ENCODE peak calls at places on chromosomes 3 and 15, in six cellular contexts. S is uterus, K is H1, A is heart left ventricle, N is A549, D is right lobe of liver. I is an unnamed sample.

GRCh38 chr15:77622212-77622941 is 10.3 kb downstream of the LINGO1 start:
- DNase-seq in S (no peak), K (no peak), A (no peak), N (no peak), D (no peak), I (peak; percentile 17)

GRCh38 chr15:88997531-88997930 is 84.4 kb upstream of the MFGE8 start:
- DNase-seq in S (no peak), K (no peak), A (no peak), N (no peak), D (no peak), I (no peak)

GRCh38 chr15:76274821-76275220 is 36.4 kb downstream of the ETFA start:
- DNase-seq in S (no peak), K (no peak), A (no peak), N (no peak), D (no peak), I (no peak)

GRCh38 chr3:21294768-21295167 is 456.2 kb downstream of the ZNF385D start:
- DNase-seq in S (no peak), K (no peak), A (no peak), N (no peak), D (no peak), I (no peak)

GRCh38 chr3:2873986-2874385 is 236.2 kb downstream of the IL5RA start:
- DNase-seq in S (no peak), K (no peak), A (no peak), N (no peak), D (no peak), I (no peak)

GRCh38 chr3:129606522-129607390 is at the start of gene PLXND1:
- DNase-seq in S (peak; percentile 82), K (no peak), A (peak; percentile 92), N (peak; percentile 53), D (no peak), I (peak; percentile 41)

GRCh38 chr15:83515171-83515570 is 68.0 kb downstream of the SH3GL3 start:
- DNase-seq in S (no peak), K (no peak), A (no peak), N (no peak), D (no peak), I (no peak)

GRCh38 chr3:66472313-66473134 is 28.3 kb downstream of the LRIG1 start:
- DNase-seq in S (no peak), K (no peak), A (no peak), N (peak; percentile 38), D (no peak), I (no peak)

GRCh38 chr3:16338124-16338523 is 73.1 kb downstream of the OXNAD1 start:
- DNase-seq in S (no peak), K (no peak), A (no peak), N (no peak), D (no peak), I (no peak)

GRCh38 chr3:138373695-138374094 is 25.3 kb downstream of the MRAS start:
- DNase-seq in S (no peak), K (no peak), A (no peak), N (no peak), D (no peak), I (no peak)

GRCh38 chr3:126009181-126009580 is 40.2 kb downstream of the ROPN1B start:
- DNase-seq in S (no peak), K (no peak), A (no peak), N (no peak), D (no peak), I (no peak)

GRCh38 chr3:61060421-61060861 is 190.8 kb downstream of the FHIT start:
- DNase-seq in S (no peak), K (no peak), A (no peak), N (no peak), D (no peak), I (no peak)

GRCh38 chr3:179760944-179761343 is 108.1 kb downstream of the USP13 start:
- DNase-seq in S (no peak), K (no peak), A (no peak), N (peak; percentile 6), D (no peak), I (no peak)

GRCh38 chr3:139934557-139935070 is 371 bp upstream of the CLSTN2 start:
- DNase-seq in S (peak; percentile 52), K (peak; percentile 71), A (peak; percentile 83), N (peak; percentile 22), D (no peak), I (peak; percentile 37)

GRCh38 chr3:120274739-120275167 is 10.3 kb downstream of the GPR156 start:
- DNase-seq in S (no peak), K (no peak), A (no peak), N (no peak), D (peak; percentile 83), I (peak; percentile 61)

GRCh38 chr3:172103724-172104123 is 64.3 kb downstream of the FNDC3B start:
- DNase-seq in S (no peak), K (no peak), A (no peak), N (no peak), D (no peak), I (peak; percentile 71)

DNA sequence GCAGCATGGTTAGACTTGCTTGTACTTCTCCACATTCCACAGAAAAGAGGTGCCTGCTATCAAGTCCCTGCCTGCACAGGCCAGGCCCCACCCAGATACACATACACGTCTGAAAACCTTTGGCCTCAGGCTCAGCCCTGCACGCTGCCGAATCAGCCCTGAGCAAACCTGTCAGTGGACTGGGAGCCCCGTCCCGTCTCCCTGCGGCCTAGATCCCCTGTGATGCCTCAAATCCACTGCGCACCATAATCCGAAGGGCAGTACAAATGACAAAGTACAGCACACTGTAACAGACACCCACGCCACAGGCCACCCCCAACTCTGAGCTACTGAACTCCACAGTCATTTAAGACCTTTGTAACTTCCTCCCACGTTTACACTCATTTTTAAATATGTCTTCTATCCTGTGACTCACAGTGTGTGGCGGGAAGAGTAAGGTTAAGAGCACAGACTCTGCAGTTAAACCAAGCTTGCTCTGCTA is 67.1 kb downstream of the MB21D2 start:
- DNase-seq in S (no peak), K (no peak), A (no peak), N (no peak), D (no peak), I (no peak)
- TF ChIP-seq POLR2A in S (no peak), K (no peak), A (no peak), N (no peak), D (no peak), I (no peak)

GRCh38 chr3:152447509-152447908 is 178.8 kb downstream of the MBNL1 start:
- DNase-seq in S (no peak), K (no peak), A (no peak), N (no peak), D (no peak), I (no peak)

GRCh38 chr3:152445227-152445626 is 176.5 kb downstream of the MBNL1 start:
- DNase-seq in S (no peak), K (no peak), A (no peak), N (no peak), D (no peak), I (no peak)

GRCh38 chr3:152448091-152448490 is 179.4 kb downstream of the MBNL1 start:
- DNase-seq in S (no peak), K (no peak), A (no peak), N (no peak), D (no peak), I (no peak)

GRCh38 chr3:152444029-152444641 is 175.4 kb downstream of the MBNL1 start:
- DNase-seq in S (no peak), K (no peak), A (no peak), N (peak; percentile 7), D (no peak), I (no peak)

DNA sequence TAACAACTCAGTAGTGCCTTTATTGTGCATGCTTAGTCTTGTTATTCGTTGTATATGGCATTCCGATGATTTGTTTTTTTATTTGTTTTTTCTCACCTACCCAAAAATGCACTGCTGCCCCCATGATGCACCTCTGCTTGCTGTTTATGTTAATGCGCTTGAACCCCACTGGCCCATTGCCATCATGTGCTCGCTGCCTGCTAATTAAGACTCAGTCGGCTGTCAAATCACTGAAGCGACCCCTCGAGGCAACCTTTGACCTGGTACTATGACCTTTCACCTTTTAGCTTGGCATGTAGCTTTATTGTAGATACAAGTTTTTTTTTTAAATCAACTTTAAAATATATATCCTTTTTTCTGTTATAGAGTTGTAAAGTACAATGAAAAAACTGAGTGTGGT is 177.8 kb downstream of the MBNL1 start:
- DNase-seq in S (no peak), K (no peak), A (no peak), N (no peak), D (no peak), I (no peak)
- H3K4me1 ChIP-seq in S (no peaks in the 10 kb centered on the region), K (no peaks in the 10 kb centered on the region), A (peaks cover 49% of the 10 kb centered on the region), N (peaks cover 31% of the 10 kb centered on the region), D (peaks cover 4% of the 10 kb centered on the region), I (peaks cover 7% of the 10 kb centered on the region)

DNA sequence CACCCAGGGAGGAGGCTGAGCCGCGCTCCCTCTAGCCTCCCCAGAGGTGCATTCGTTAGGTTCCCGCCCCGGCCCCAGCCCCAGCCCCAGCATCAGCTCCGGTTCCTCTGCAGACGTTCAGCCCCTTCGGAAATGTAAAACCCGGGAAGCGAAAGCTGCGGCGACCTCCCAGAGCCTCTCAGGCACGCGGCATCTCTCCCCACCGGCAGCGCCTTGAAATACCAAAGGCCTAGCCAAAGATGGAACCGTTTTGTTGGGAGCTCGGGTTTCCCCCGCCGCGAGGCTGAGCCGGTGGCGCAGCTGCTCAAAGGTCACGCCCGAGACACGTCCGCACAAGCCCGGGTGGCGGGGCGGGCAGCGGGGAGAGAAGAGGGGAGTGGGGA is 77.8 kb upstream of the HES1 start:
- DNase-seq in S (peak; percentile 38), K (peak; percentile 69), A (peak; percentile 78), N (no peak), D (peak; percentile 87), I (peak; percentile 63)
- TF ChIP-seq POLR2A in S (no peak), K (no peak), A (no peak), N (no peak), D (no peak), I (peak; percentile 23)

GRCh38 chr3:99843590-99844260 is 26.1 kb downstream of the CMSS1 start:
- DNase-seq in S (no peak), K (no peak), A (no peak), N (no peak), D (no peak), I (no peak)
- H3K4me1 ChIP-seq in S (peaks cover 6% of the 10 kb centered on the region), K (no peaks in the 10 kb centered on the region), A (peaks cover 59% of the 10 kb centered on the region), N (no peaks in the 10 kb centered on the region), D (peaks cover 5% of the 10 kb centered on the region), I (no peaks in the 10 kb centered on the region)

DNA sequence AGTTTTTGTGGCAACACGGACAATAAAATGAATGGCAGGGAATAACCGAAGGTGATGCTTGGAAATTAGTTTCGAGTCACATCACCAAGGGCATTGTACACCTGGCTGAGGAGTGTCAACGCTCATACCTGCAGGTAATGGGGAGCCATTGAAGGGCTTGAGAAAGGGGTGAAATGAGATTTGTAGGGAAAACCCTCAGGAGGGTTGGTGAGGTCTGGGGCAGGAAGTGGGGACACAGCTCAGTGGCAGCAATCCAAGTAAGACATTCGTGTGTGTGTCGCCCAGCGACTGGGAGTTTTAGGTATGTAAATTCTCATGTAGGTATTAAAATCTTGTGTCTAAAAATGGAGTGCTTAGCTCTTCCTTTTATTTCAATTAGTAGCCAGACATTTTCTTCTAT is 14.3 kb downstream of the PARP14 start:
- DNase-seq in S (no peak), K (no peak), A (no peak), N (no peak), D (no peak), I (no peak)
- TF ChIP-seq POLR2A in S (no peak), K (no peak), A (no peak), N (no peak), D (no peak), I (no peak)